ENCODE peak calls at places on chromosome 21, in seven cellular contexts. One of them, this sample, is unnamed.
A peak's percentile ranks its signal among the peaks of the same experiment; 100 is the strongest.

GRCh38 chr21:29080454-29080930 is 7.0 kb upstream of the CCT8 start:
- DNase-seq in stomach: no peak
- DNase-seq in hepatocyte: no peak
- DNase-seq in foreskin fibroblast: no peak
- DNase-seq in adrenal gland: peak; percentile 38
- DNase-seq in osteoblast: no peak
- DNase-seq in A549: no peak
- DNase-seq in this sample: no peak

GRCh38 chr21:46213620-46214286 is 14.8 kb downstream of the LSS start:
- DNase-seq in stomach: no peak
- DNase-seq in hepatocyte: no peak
- DNase-seq in foreskin fibroblast: no peak
- DNase-seq in adrenal gland: no peak
- DNase-seq in osteoblast: no peak
- DNase-seq in A549: no peak
- DNase-seq in this sample: no peak

GRCh38 chr21:25350056-25350455 is 257.2 kb downstream of the MRPL39 start:
- DNase-seq in stomach: no peak
- DNase-seq in hepatocyte: peak; percentile 12
- DNase-seq in foreskin fibroblast: peak; percentile 70
- DNase-seq in adrenal gland: no peak
- DNase-seq in osteoblast: peak; percentile 15
- DNase-seq in A549: no peak
- DNase-seq in this sample: no peak

GRCh38 chr21:29187939-29188338 is 57.5 kb downstream of the MAP3K7CL start:
- DNase-seq in stomach: no peak
- DNase-seq in hepatocyte: no peak
- DNase-seq in foreskin fibroblast: peak; percentile 97
- DNase-seq in adrenal gland: peak; percentile 78
- DNase-seq in osteoblast: peak; percentile 87
- DNase-seq in A549: no peak
- DNase-seq in this sample: no peak

GRCh38 chr21:44935533-44935927 is 4.3 kb upstream of the SLX9 start:
- DNase-seq in stomach: no peak
- DNase-seq in hepatocyte: no peak
- DNase-seq in foreskin fibroblast: no peak
- DNase-seq in adrenal gland: no peak
- DNase-seq in osteoblast: no peak
- DNase-seq in A549: no peak
- DNase-seq in this sample: no peak

GRCh38 chr21:16423921-16424320 is 694.1 kb downstream of the USP25 start:
- DNase-seq in stomach: no peak
- DNase-seq in hepatocyte: no peak
- DNase-seq in foreskin fibroblast: no peak
- DNase-seq in adrenal gland: no peak
- DNase-seq in osteoblast: no peak
- DNase-seq in A549: no peak
- DNase-seq in this sample: no peak

GRCh38 chr21:32351428-32351827 is 41.4 kb downstream of the URB1 start:
- DNase-seq in stomach: no peak
- DNase-seq in hepatocyte: no peak
- DNase-seq in foreskin fibroblast: no peak
- DNase-seq in adrenal gland: no peak
- DNase-seq in osteoblast: no peak
- DNase-seq in A549: no peak
- DNase-seq in this sample: no peak

GRCh38 chr21:45997495-45998275 is 16.1 kb downstream of the COL6A1 start:
- DNase-seq in stomach: no peak
- DNase-seq in hepatocyte: no peak
- DNase-seq in foreskin fibroblast: no peak
- DNase-seq in adrenal gland: peak; percentile 13
- DNase-seq in osteoblast: peak; percentile 66
- DNase-seq in A549: no peak
- DNase-seq in this sample: peak; percentile 37

GRCh38 chr21:43603230-43603626 is 56.1 kb downstream of the HSF2BP start:
- DNase-seq in stomach: no peak
- DNase-seq in hepatocyte: no peak
- DNase-seq in foreskin fibroblast: no peak
- DNase-seq in adrenal gland: no peak
- DNase-seq in osteoblast: no peak
- DNase-seq in A549: no peak
- DNase-seq in this sample: no peak

GRCh38 chr21:33011462-33011861 is 14.3 kb upstream of the OLIG2 start:
- DNase-seq in stomach: no peak
- DNase-seq in hepatocyte: peak; percentile 48
- DNase-seq in foreskin fibroblast: peak; percentile 83
- DNase-seq in adrenal gland: no peak
- DNase-seq in osteoblast: peak; percentile 86
- DNase-seq in A549: peak; percentile 57
- DNase-seq in this sample: no peak

GRCh38 chr21:26079376-26079775 is 91.2 kb downstream of the APP start:
- DNase-seq in stomach: no peak
- DNase-seq in hepatocyte: no peak
- DNase-seq in foreskin fibroblast: peak; percentile 9
- DNase-seq in adrenal gland: no peak
- DNase-seq in osteoblast: no peak
- DNase-seq in A549: no peak
- DNase-seq in this sample: no peak

GRCh38 chr21:15026370-15026769 is 38.4 kb downstream of the NRIP1 start:
- DNase-seq in stomach: no peak
- DNase-seq in hepatocyte: no peak
- DNase-seq in foreskin fibroblast: no peak
- DNase-seq in adrenal gland: no peak
- DNase-seq in osteoblast: no peak
- DNase-seq in A549: no peak
- DNase-seq in this sample: no peak

GRCh38 chr21:32096411-32096810 is 182.4 kb downstream of the MIS18A start:
- DNase-seq in stomach: no peak
- DNase-seq in hepatocyte: no peak
- DNase-seq in foreskin fibroblast: no peak
- DNase-seq in adrenal gland: no peak
- DNase-seq in osteoblast: no peak
- DNase-seq in A549: peak; percentile 10
- DNase-seq in this sample: no peak

GRCh38 chr21:26777166-26777565 is 68.0 kb downstream of the ADAMTS1 start:
- DNase-seq in stomach: no peak
- DNase-seq in hepatocyte: no peak
- DNase-seq in foreskin fibroblast: no peak
- DNase-seq in adrenal gland: no peak
- DNase-seq in osteoblast: no peak
- DNase-seq in A549: no peak
- DNase-seq in this sample: no peak

GRCh38 chr21:36589352-36589971 is 109.5 kb upstream of the SIM2 start:
- DNase-seq in stomach: peak; percentile 54
- DNase-seq in hepatocyte: peak; percentile 24
- DNase-seq in foreskin fibroblast: peak; percentile 74
- DNase-seq in adrenal gland: peak; percentile 52
- DNase-seq in osteoblast: peak; percentile 84
- DNase-seq in A549: no peak
- DNase-seq in this sample: no peak

GRCh38 chr21:36209626-36210171 is 53.1 kb downstream of the DOP1B start:
- DNase-seq in stomach: peak; percentile 70
- DNase-seq in hepatocyte: peak; percentile 72
- DNase-seq in foreskin fibroblast: peak; percentile 85
- DNase-seq in adrenal gland: no peak
- DNase-seq in osteoblast: peak; percentile 30
- DNase-seq in A549: no peak
- DNase-seq in this sample: peak; percentile 74

GRCh38 chr21:31926498-31926897 is 53.7 kb downstream of the HUNK start:
- DNase-seq in stomach: no peak
- DNase-seq in hepatocyte: no peak
- DNase-seq in foreskin fibroblast: no peak
- DNase-seq in adrenal gland: no peak
- DNase-seq in osteoblast: no peak
- DNase-seq in A549: no peak
- DNase-seq in this sample: no peak

GRCh38 chr21:26715878-26716506 is 129.2 kb downstream of the ADAMTS1 start:
- DNase-seq in stomach: peak; percentile 44
- DNase-seq in hepatocyte: peak; percentile 66
- DNase-seq in foreskin fibroblast: peak; percentile 73
- DNase-seq in adrenal gland: peak; percentile 44
- DNase-seq in osteoblast: peak; percentile 74
- DNase-seq in A549: peak; percentile 10
- DNase-seq in this sample: peak; percentile 37

GRCh38 chr21:44934797-44935532 is 4.9 kb upstream of the SLX9 start:
- DNase-seq in stomach: no peak
- DNase-seq in hepatocyte: no peak
- DNase-seq in foreskin fibroblast: no peak
- DNase-seq in adrenal gland: no peak
- DNase-seq in osteoblast: no peak
- DNase-seq in A549: no peak
- DNase-seq in this sample: no peak

GRCh38 chr21:44444286-44444931 is 10.9 kb upstream of the LRRC3 start:
- DNase-seq in stomach: no peak
- DNase-seq in hepatocyte: no peak
- DNase-seq in foreskin fibroblast: no peak
- DNase-seq in adrenal gland: no peak
- DNase-seq in osteoblast: peak; percentile 64
- DNase-seq in A549: peak; percentile 13
- DNase-seq in this sample: peak; percentile 20

GRCh38 chr21:25934771-25935224 is 200.0 kb downstream of the GABPA start:
- DNase-seq in stomach: peak; percentile 75
- DNase-seq in hepatocyte: peak; percentile 27
- DNase-seq in foreskin fibroblast: peak; percentile 90
- DNase-seq in adrenal gland: no peak
- DNase-seq in osteoblast: peak; percentile 91
- DNase-seq in A549: peak; percentile 15
- DNase-seq in this sample: no peak

GRCh38 chr21:45330075-45330781 is 42.5 kb upstream of the POFUT2 start:
- DNase-seq in stomach: no peak
- DNase-seq in hepatocyte: peak; percentile 82
- DNase-seq in foreskin fibroblast: peak; percentile 90
- DNase-seq in adrenal gland: no peak
- DNase-seq in osteoblast: peak; percentile 97
- DNase-seq in A549: peak; percentile 67
- DNase-seq in this sample: peak; percentile 91

GRCh38 chr21:45152265-45152746 is 77.9 kb downstream of the ADARB1 start:
- DNase-seq in stomach: peak; percentile 31
- DNase-seq in hepatocyte: peak; percentile 40
- DNase-seq in foreskin fibroblast: no peak
- DNase-seq in adrenal gland: no peak
- DNase-seq in osteoblast: no peak
- DNase-seq in A549: no peak
- DNase-seq in this sample: no peak

GRCh38 chr21:24045775-24046215 is 1561.5 kb downstream of the MRPL39 start:
- DNase-seq in stomach: peak; percentile 66
- DNase-seq in hepatocyte: peak; percentile 9
- DNase-seq in foreskin fibroblast: peak; percentile 46
- DNase-seq in adrenal gland: peak; percentile 95
- DNase-seq in osteoblast: no peak
- DNase-seq in A549: no peak
- DNase-seq in this sample: peak; percentile 28

GRCh38 chr21:32248616-32249550 is 30.0 kb downstream of the MIS18A start:
- DNase-seq in stomach: no peak
- DNase-seq in hepatocyte: no peak
- DNase-seq in foreskin fibroblast: no peak
- DNase-seq in adrenal gland: no peak
- DNase-seq in osteoblast: peak; percentile 77
- DNase-seq in A549: no peak
- DNase-seq in this sample: no peak

GRCh38 chr21:41374177-41374712 is 12.4 kb downstream of the MX2 start:
- DNase-seq in stomach: no peak
- DNase-seq in hepatocyte: no peak
- DNase-seq in foreskin fibroblast: no peak
- DNase-seq in adrenal gland: no peak
- DNase-seq in osteoblast: no peak
- DNase-seq in A549: no peak
- DNase-seq in this sample: no peak

GRCh38 chr21:42383331-42383730 is 12.5 kb downstream of the TMPRSS3 start:
- DNase-seq in stomach: no peak
- DNase-seq in hepatocyte: no peak
- DNase-seq in foreskin fibroblast: no peak
- DNase-seq in adrenal gland: no peak
- DNase-seq in osteoblast: no peak
- DNase-seq in A549: no peak
- DNase-seq in this sample: no peak
- H3K4me3 ChIP-seq in stomach: no peak overlapping the region
- H3K4me3 ChIP-seq in hepatocyte: no peak overlapping the region
- H3K4me3 ChIP-seq in foreskin fibroblast: no peak overlapping the region
- H3K4me3 ChIP-seq in adrenal gland: no peak overlapping the region
- H3K4me3 ChIP-seq in osteoblast: no peak overlapping the region
- H3K4me3 ChIP-seq in A549: no peak overlapping the region
- H3K4me3 ChIP-seq in this sample: no peak overlapping the region

GRCh38 chr21:39033878-39034589 is 149.2 kb downstream of the PSMG1 start:
- DNase-seq in stomach: peak; percentile 63
- DNase-seq in hepatocyte: peak; percentile 67
- DNase-seq in foreskin fibroblast: no peak
- DNase-seq in adrenal gland: no peak
- DNase-seq in osteoblast: peak; percentile 87
- DNase-seq in A549: no peak
- DNase-seq in this sample: peak; percentile 84

GRCh38 chr21:39034590-39035536 is 148.4 kb downstream of the PSMG1 start:
- DNase-seq in stomach: no peak
- DNase-seq in hepatocyte: no peak
- DNase-seq in foreskin fibroblast: no peak
- DNase-seq in adrenal gland: no peak
- DNase-seq in osteoblast: no peak
- DNase-seq in A549: no peak
- DNase-seq in this sample: no peak

GRCh38 chr21:39036581-39036980 is 146.7 kb downstream of the PSMG1 start:
- DNase-seq in stomach: no peak
- DNase-seq in hepatocyte: no peak
- DNase-seq in foreskin fibroblast: no peak
- DNase-seq in adrenal gland: no peak
- DNase-seq in osteoblast: no peak
- DNase-seq in A549: no peak
- DNase-seq in this sample: no peak

GRCh38 chr21:39040494-39041110 is 142.6 kb downstream of the PSMG1 start:
- DNase-seq in stomach: no peak
- DNase-seq in hepatocyte: no peak
- DNase-seq in foreskin fibroblast: no peak
- DNase-seq in adrenal gland: no peak
- DNase-seq in osteoblast: no peak
- DNase-seq in A549: no peak
- DNase-seq in this sample: no peak

GRCh38 chr21:39037807-39038405 is 145.3 kb downstream of the PSMG1 start:
- DNase-seq in stomach: no peak
- DNase-seq in hepatocyte: no peak
- DNase-seq in foreskin fibroblast: no peak
- DNase-seq in adrenal gland: no peak
- DNase-seq in osteoblast: no peak
- DNase-seq in A549: no peak
- DNase-seq in this sample: no peak
- TF ChIP-seq CTCF in stomach: no peak
- TF ChIP-seq CTCF in hepatocyte: no peak
- TF ChIP-seq CTCF in foreskin fibroblast: no peak
- TF ChIP-seq CTCF in adrenal gland: no peak
- TF ChIP-seq CTCF in osteoblast: no peak
- TF ChIP-seq CTCF in A549: no peak
- TF ChIP-seq CTCF in this sample: no peak

GRCh38 chr21:17789660-17790059 is 29.5 kb downstream of the C21orf91 start:
- DNase-seq in stomach: no peak
- DNase-seq in hepatocyte: no peak
- DNase-seq in foreskin fibroblast: no peak
- DNase-seq in adrenal gland: no peak
- DNase-seq in osteoblast: no peak
- DNase-seq in A549: no peak
- DNase-seq in this sample: no peak
- H3K4me3 ChIP-seq in stomach: no peak overlapping the region
- H3K4me3 ChIP-seq in hepatocyte: no peak overlapping the region
- H3K4me3 ChIP-seq in foreskin fibroblast: no peak overlapping the region
- H3K4me3 ChIP-seq in adrenal gland: no peak overlapping the region
- H3K4me3 ChIP-seq in osteoblast: no peak overlapping the region
- H3K4me3 ChIP-seq in A549: no peak overlapping the region
- H3K4me3 ChIP-seq in this sample: no peak overlapping the region

GRCh38 chr21:34133802-34134201 is 60.4 kb downstream of the MRPS6 start:
- DNase-seq in stomach: no peak
- DNase-seq in hepatocyte: no peak
- DNase-seq in foreskin fibroblast: no peak
- DNase-seq in adrenal gland: no peak
- DNase-seq in osteoblast: no peak
- DNase-seq in A549: no peak
- DNase-seq in this sample: no peak
- TF ChIP-seq CTCF in stomach: no peak
- TF ChIP-seq CTCF in hepatocyte: no peak
- TF ChIP-seq CTCF in foreskin fibroblast: peak; percentile 10
- TF ChIP-seq CTCF in adrenal gland: no peak
- TF ChIP-seq CTCF in osteoblast: peak; percentile 28
- TF ChIP-seq CTCF in A549: no peak
- TF ChIP-seq CTCF in this sample: no peak